ENCODE peak calls at places on chromosomes 16 and 17, in seven cellular contexts. One of them, this sample, is unnamed.

GRCh38 chr16:67164599-67165061 is at the start of gene HSF4:
- DNase-seq in H1: no peak
- DNase-seq in spleen: peak; percentile 84
- DNase-seq in transverse colon: peak; percentile 79
- DNase-seq in vagina: no peak
- DNase-seq in HepG2: peak; percentile 52
- DNase-seq in GM12891: no peak
- DNase-seq in this sample: peak; percentile 79

GRCh38 chr17:35889818-35890773 is 9.9 kb upstream of the CCL5 start:
- DNase-seq in H1: no peak
- DNase-seq in spleen: no peak
- DNase-seq in transverse colon: no peak
- DNase-seq in vagina: no peak
- DNase-seq in HepG2: no peak
- DNase-seq in GM12891: no peak
- DNase-seq in this sample: peak; percentile 39

GRCh38 chr16:53257001-53257400 is 177.3 kb upstream of the RBL2 start:
- DNase-seq in H1: no peak
- DNase-seq in spleen: no peak
- DNase-seq in transverse colon: no peak
- DNase-seq in vagina: no peak
- DNase-seq in HepG2: no peak
- DNase-seq in GM12891: no peak
- DNase-seq in this sample: no peak

GRCh38 chr16:87243383-87243964 is 73.7 kb downstream of the C16orf95 start:
- DNase-seq in H1: no peak
- DNase-seq in spleen: no peak
- DNase-seq in transverse colon: no peak
- DNase-seq in vagina: no peak
- DNase-seq in HepG2: no peak
- DNase-seq in GM12891: no peak
- DNase-seq in this sample: no peak

GRCh38 chr16:27880312-27880711 is 183.2 kb downstream of the GSG1L start:
- DNase-seq in H1: no peak
- DNase-seq in spleen: no peak
- DNase-seq in transverse colon: no peak
- DNase-seq in vagina: no peak
- DNase-seq in HepG2: no peak
- DNase-seq in GM12891: no peak
- DNase-seq in this sample: no peak

GRCh38 chr17:67982034-67982640 is 14.1 kb downstream of the C17orf58 start:
- DNase-seq in H1: no peak
- DNase-seq in spleen: no peak
- DNase-seq in transverse colon: no peak
- DNase-seq in vagina: no peak
- DNase-seq in HepG2: no peak
- DNase-seq in GM12891: no peak
- DNase-seq in this sample: no peak

GRCh38 chr16:48559462-48560211 is 50.3 kb downstream of the N4BP1 start:
- DNase-seq in H1: no peak
- DNase-seq in spleen: no peak
- DNase-seq in transverse colon: no peak
- DNase-seq in vagina: no peak
- DNase-seq in HepG2: no peak
- DNase-seq in GM12891: no peak
- DNase-seq in this sample: no peak

GRCh38 chr16:12453832-12454231 is 349.9 kb downstream of the CPPED1 start:
- DNase-seq in H1: no peak
- DNase-seq in spleen: no peak
- DNase-seq in transverse colon: no peak
- DNase-seq in vagina: no peak
- DNase-seq in HepG2: no peak
- DNase-seq in GM12891: no peak
- DNase-seq in this sample: no peak

GRCh38 chr17:27413792-27414191 is 42.5 kb upstream of the KSR1 start:
- DNase-seq in H1: no peak
- DNase-seq in spleen: no peak
- DNase-seq in transverse colon: no peak
- DNase-seq in vagina: no peak
- DNase-seq in HepG2: no peak
- DNase-seq in GM12891: no peak
- DNase-seq in this sample: no peak

GRCh38 chr16:55668337-55669281 is 12.8 kb downstream of the SLC6A2 start:
- DNase-seq in H1: peak; percentile 5
- DNase-seq in spleen: no peak
- DNase-seq in transverse colon: no peak
- DNase-seq in vagina: no peak
- DNase-seq in HepG2: peak; percentile 33
- DNase-seq in GM12891: no peak
- DNase-seq in this sample: no peak

GRCh38 chr16:88593910-88594309 is 23.7 kb downstream of the ZC3H18 start:
- DNase-seq in H1: no peak
- DNase-seq in spleen: no peak
- DNase-seq in transverse colon: no peak
- DNase-seq in vagina: no peak
- DNase-seq in HepG2: no peak
- DNase-seq in GM12891: no peak
- DNase-seq in this sample: no peak

GRCh38 chr16:88593489-88593888 is 23.3 kb downstream of the ZC3H18 start:
- DNase-seq in H1: no peak
- DNase-seq in spleen: no peak
- DNase-seq in transverse colon: no peak
- DNase-seq in vagina: no peak
- DNase-seq in HepG2: no peak
- DNase-seq in GM12891: no peak
- DNase-seq in this sample: no peak

GRCh38 chr16:88593064-88593463 is 22.9 kb downstream of the ZC3H18 start:
- DNase-seq in H1: no peak
- DNase-seq in spleen: no peak
- DNase-seq in transverse colon: no peak
- DNase-seq in vagina: no peak
- DNase-seq in HepG2: no peak
- DNase-seq in GM12891: no peak
- DNase-seq in this sample: no peak

GRCh38 chr16:88589441-88589840 is 19.2 kb downstream of the ZC3H18 start:
- DNase-seq in H1: no peak
- DNase-seq in spleen: no peak
- DNase-seq in transverse colon: no peak
- DNase-seq in vagina: no peak
- DNase-seq in HepG2: no peak
- DNase-seq in GM12891: no peak
- DNase-seq in this sample: no peak

GRCh38 chr16:88591577-88592021 is 21.4 kb downstream of the ZC3H18 start:
- DNase-seq in H1: no peak
- DNase-seq in spleen: no peak
- DNase-seq in transverse colon: peak; percentile 35
- DNase-seq in vagina: no peak
- DNase-seq in HepG2: no peak
- DNase-seq in GM12891: no peak
- DNase-seq in this sample: no peak
- TF ChIP-seq POLR2AphosphoS5 in H1: no peak
- TF ChIP-seq POLR2AphosphoS5 in spleen: no peak
- TF ChIP-seq POLR2AphosphoS5 in transverse colon: no peak
- TF ChIP-seq POLR2AphosphoS5 in vagina: no peak
- TF ChIP-seq POLR2AphosphoS5 in HepG2: no peak
- TF ChIP-seq POLR2AphosphoS5 in GM12891: no peak
- TF ChIP-seq POLR2AphosphoS5 in this sample: no peak

GRCh38 chr17:15918661-15919259 is 26.2 kb upstream of the ADORA2B start:
- DNase-seq in H1: no peak
- DNase-seq in spleen: no peak
- DNase-seq in transverse colon: peak; percentile 48
- DNase-seq in vagina: no peak
- DNase-seq in HepG2: no peak
- DNase-seq in GM12891: no peak
- DNase-seq in this sample: peak; percentile 29

GRCh38 chr17:15920758-15921239 is 24.1 kb upstream of the ADORA2B start:
- DNase-seq in H1: no peak
- DNase-seq in spleen: no peak
- DNase-seq in transverse colon: peak; percentile 34
- DNase-seq in vagina: no peak
- DNase-seq in HepG2: peak; percentile 77
- DNase-seq in GM12891: no peak
- DNase-seq in this sample: no peak

GRCh38 chr17:15922586-15922985 is 22.3 kb upstream of the ADORA2B start:
- DNase-seq in H1: no peak
- DNase-seq in spleen: no peak
- DNase-seq in transverse colon: no peak
- DNase-seq in vagina: no peak
- DNase-seq in HepG2: no peak
- DNase-seq in GM12891: no peak
- DNase-seq in this sample: no peak

GRCh38 chr17:15919466-15919865 is 25.5 kb upstream of the ADORA2B start:
- DNase-seq in H1: no peak
- DNase-seq in spleen: no peak
- DNase-seq in transverse colon: no peak
- DNase-seq in vagina: no peak
- DNase-seq in HepG2: no peak
- DNase-seq in GM12891: no peak
- DNase-seq in this sample: no peak

DNA sequence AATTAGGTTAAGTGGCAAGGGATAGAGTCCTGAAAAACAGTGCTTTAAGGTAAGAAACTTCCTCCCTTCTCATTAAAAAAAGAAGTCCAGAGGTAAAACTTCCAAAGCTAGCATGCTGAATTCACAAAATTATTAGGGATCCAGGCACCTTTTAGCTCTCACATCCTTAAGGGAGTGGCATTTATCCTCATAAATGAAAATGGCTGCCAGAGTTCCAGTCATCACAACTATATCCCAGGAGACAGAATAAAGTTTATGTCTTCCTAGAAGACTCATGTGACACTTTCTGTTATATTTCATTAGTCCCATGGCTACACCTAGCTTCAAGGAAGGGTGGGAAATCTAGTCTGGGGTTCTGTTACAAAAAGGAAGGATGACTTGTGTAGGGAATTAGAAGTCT is 23.3 kb upstream of the ADORA2B start:
- DNase-seq in H1: no peak
- DNase-seq in spleen: no peak
- DNase-seq in transverse colon: no peak
- DNase-seq in vagina: no peak
- DNase-seq in HepG2: no peak
- DNase-seq in GM12891: no peak
- DNase-seq in this sample: no peak
- TF ChIP-seq POLR2A in H1: no peak
- TF ChIP-seq POLR2A in spleen: no peak
- TF ChIP-seq POLR2A in transverse colon: no peak
- TF ChIP-seq POLR2A in vagina: no peak
- TF ChIP-seq POLR2A in HepG2: no peak
- TF ChIP-seq POLR2A in GM12891: no peak
- TF ChIP-seq POLR2A in this sample: no peak

GRCh38 chr16:57313509-57313908 is 29.0 kb upstream of the PLLP start:
- DNase-seq in H1: no peak
- DNase-seq in spleen: no peak
- DNase-seq in transverse colon: no peak
- DNase-seq in vagina: no peak
- DNase-seq in HepG2: no peak
- DNase-seq in GM12891: no peak
- DNase-seq in this sample: no peak

GRCh38 chr16:57318240-57318970 is 33.9 kb upstream of the PLLP start:
- DNase-seq in H1: no peak
- DNase-seq in spleen: peak; percentile 38
- DNase-seq in transverse colon: no peak
- DNase-seq in vagina: no peak
- DNase-seq in HepG2: no peak
- DNase-seq in GM12891: no peak
- DNase-seq in this sample: no peak

GRCh38 chr16:57314161-57314785 is 29.8 kb upstream of the PLLP start:
- DNase-seq in H1: no peak
- DNase-seq in spleen: peak; percentile 18
- DNase-seq in transverse colon: no peak
- DNase-seq in vagina: no peak
- DNase-seq in HepG2: no peak
- DNase-seq in GM12891: no peak
- DNase-seq in this sample: peak; percentile 57

GRCh38 chr16:57315401-57315800 is 30.9 kb upstream of the PLLP start:
- DNase-seq in H1: no peak
- DNase-seq in spleen: peak; percentile 21
- DNase-seq in transverse colon: no peak
- DNase-seq in vagina: no peak
- DNase-seq in HepG2: no peak
- DNase-seq in GM12891: no peak
- DNase-seq in this sample: no peak

GRCh38 chr16:57316390-57317017 is 32.0 kb upstream of the PLLP start:
- DNase-seq in H1: no peak
- DNase-seq in spleen: peak; percentile 10
- DNase-seq in transverse colon: no peak
- DNase-seq in vagina: no peak
- DNase-seq in HepG2: no peak
- DNase-seq in GM12891: no peak
- DNase-seq in this sample: no peak
- TF ChIP-seq POLR2AphosphoS5 in H1: no peak
- TF ChIP-seq POLR2AphosphoS5 in spleen: no peak
- TF ChIP-seq POLR2AphosphoS5 in transverse colon: peak; percentile 63
- TF ChIP-seq POLR2AphosphoS5 in vagina: peak; percentile 66
- TF ChIP-seq POLR2AphosphoS5 in HepG2: no peak
- TF ChIP-seq POLR2AphosphoS5 in GM12891: no peak
- TF ChIP-seq POLR2AphosphoS5 in this sample: peak; percentile 55

GRCh38 chr16:25219070-25219737 is 2.5 kb downstream of the AQP8 start:
- DNase-seq in H1: no peak
- DNase-seq in spleen: no peak
- DNase-seq in transverse colon: no peak
- DNase-seq in vagina: no peak
- DNase-seq in HepG2: peak; percentile 54
- DNase-seq in GM12891: no peak
- DNase-seq in this sample: peak; percentile 38

GRCh38 chr16:25213709-25214416 is 2.9 kb upstream of the AQP8 start:
- DNase-seq in H1: no peak
- DNase-seq in spleen: no peak
- DNase-seq in transverse colon: no peak
- DNase-seq in vagina: no peak
- DNase-seq in HepG2: no peak
- DNase-seq in GM12891: no peak
- DNase-seq in this sample: no peak

GRCh38 chr16:25222959-25223358 is 6.2 kb downstream of the AQP8 start:
- DNase-seq in H1: no peak
- DNase-seq in spleen: no peak
- DNase-seq in transverse colon: no peak
- DNase-seq in vagina: no peak
- DNase-seq in HepG2: no peak
- DNase-seq in GM12891: no peak
- DNase-seq in this sample: no peak

GRCh38 chr16:25217119-25217511 is 368 bp downstream of the AQP8 start:
- DNase-seq in H1: no peak
- DNase-seq in spleen: no peak
- DNase-seq in transverse colon: no peak
- DNase-seq in vagina: no peak
- DNase-seq in HepG2: no peak
- DNase-seq in GM12891: no peak
- DNase-seq in this sample: no peak

DNA sequence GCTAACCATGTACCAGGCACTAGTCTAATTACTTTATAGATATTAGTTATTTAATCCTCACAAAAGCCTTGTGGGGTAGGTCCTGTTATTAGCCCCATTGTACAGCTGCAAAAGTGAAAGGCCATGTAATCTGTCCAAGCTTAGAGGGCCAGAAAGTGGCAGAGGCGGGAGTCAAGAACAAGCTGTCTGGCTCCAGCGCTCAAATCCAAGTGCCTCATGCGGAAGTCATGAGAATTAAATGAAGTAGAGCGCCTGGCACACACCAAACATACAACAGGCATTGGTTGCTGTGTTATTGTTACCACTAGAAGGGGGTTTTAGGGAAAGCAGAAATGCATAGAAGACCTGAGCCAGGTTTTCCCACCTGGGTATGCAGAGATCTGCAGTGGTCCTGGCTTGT is 1.2 kb downstream of the AQP8 start:
- DNase-seq in H1: no peak
- DNase-seq in spleen: no peak
- DNase-seq in transverse colon: no peak
- DNase-seq in vagina: no peak
- DNase-seq in HepG2: no peak
- DNase-seq in GM12891: no peak
- DNase-seq in this sample: no peak
- TF ChIP-seq POLR2A in H1: no peak
- TF ChIP-seq POLR2A in spleen: no peak
- TF ChIP-seq POLR2A in transverse colon: no peak
- TF ChIP-seq POLR2A in vagina: no peak
- TF ChIP-seq POLR2A in HepG2: no peak
- TF ChIP-seq POLR2A in GM12891: no peak
- TF ChIP-seq POLR2A in this sample: no peak

This sample was measured in stomach.